ENCODE peak calls at places on chromosomes 4 and X, in four cellular contexts. Z, R, G and D are unnamed samples.

GRCh38 chrX:3415011-3415410 is 68.6 kb upstream of the MXRA5 start:
- DNase-seq in G (no peak), Z (no peak), R (no peak), D (no peak)

GRCh38 chr4:177484613-177485021 is 42.4 kb upstream of the AGA start:
- DNase-seq in G (peak; percentile 20), Z (peak; percentile 30), R (no peak), D (peak; percentile 9)

GRCh38 chrX:50103866-50104566 is 96.8 kb downstream of the AKAP4 start:
- DNase-seq in R (no peak), G (no peak), Z (peak; percentile 61), D (no peak)

GRCh38 chr4:77699731-77700210 is 94.2 kb downstream of the CXCL13 start:
- DNase-seq in G (peak; percentile 47), Z (peak; percentile 87), R (no peak), D (no peak)

GRCh38 chr4:144644368-144645101 is 1.4 kb upstream of the HHIP start:
- DNase-seq in Z (peak; percentile 59), G (no peak), R (no peak), D (no peak)

GRCh38 chrX:38803609-38804480 is 2.6 kb downstream of the MID1IP1 start:
- DNase-seq in Z (peak; percentile 67), G (peak; percentile 92), R (peak; percentile 75), D (peak; percentile 90)

GRCh38 chr4:5888222-5888701 is 4.6 kb downstream of the CRMP1 start:
- DNase-seq in Z (no peak), G (no peak), R (peak; percentile 17), D (no peak)

GRCh38 chr4:174256277-174256713 is 27.2 kb downstream of the FBXO8 start:
- DNase-seq in G (no peak), R (no peak), Z (peak; percentile 15), D (no peak)

GRCh38 chr4:111837761-111838160 is 307.5 kb upstream of the FAM241A start:
- DNase-seq in Z (no peak), G (no peak), R (no peak), D (no peak)

GRCh38 chr4:176927664-176928063 is 134.9 kb upstream of the VEGFC start:
- DNase-seq in G (peak; percentile 22), R (no peak), Z (peak; percentile 24), D (no peak)

GRCh38 chr4:176309046-176309445 is 10.7 kb upstream of the SPCS3 start:
- DNase-seq in R (no peak), G (no peak), Z (no peak), D (no peak)

GRCh38 chr4:24547979-24548378 is 36.4 kb downstream of the DHX15 start:
- DNase-seq in Z (no peak), R (no peak), G (no peak), D (no peak)

GRCh38 chrX:106928227-106928626 is 8.0 kb downstream of the CLDN2 start:
- DNase-seq in R (no peak), Z (no peak), G (no peak), D (no peak)

GRCh38 chr4:180949825-180950224 is 1293.4 kb upstream of the TENM3 start:
- DNase-seq in G (no peak), R (no peak), Z (no peak), D (no peak)

GRCh38 chr4:74873545-74874295 is 59.2 kb upstream of the PARM1 start:
- DNase-seq in Z (no peak), G (no peak), R (no peak), D (no peak)

GRCh38 chr4:53601251-53601764 is 10.0 kb upstream of the LNX1 start:
- DNase-seq in Z (peak; percentile 22), R (peak; percentile 21), G (peak; percentile 18), D (peak; percentile 69)
- TF ChIP-seq CTCF in Z (peak; percentile 35), R (peak; percentile 46), G (no peak), D (peak; percentile 64)

GRCh38 chr4:48035952-48036351 is 19.4 kb downstream of the NIPAL1 start:
- DNase-seq in G (no peak), R (no peak), Z (no peak), D (no peak)

GRCh38 chr4:48033825-48034413 is 17.3 kb downstream of the NIPAL1 start:
- DNase-seq in G (peak; percentile 18), R (peak; percentile 41), Z (peak; percentile 53), D (peak; percentile 54)

GRCh38 chr4:48031802-48032525 is 15.4 kb downstream of the NIPAL1 start:
- DNase-seq in G (no peak), R (no peak), Z (no peak), D (no peak)

GRCh38 chr4:48030470-48030869 is 13.9 kb downstream of the NIPAL1 start:
- DNase-seq in Z (no peak), R (no peak), G (no peak), D (no peak)

DNA sequence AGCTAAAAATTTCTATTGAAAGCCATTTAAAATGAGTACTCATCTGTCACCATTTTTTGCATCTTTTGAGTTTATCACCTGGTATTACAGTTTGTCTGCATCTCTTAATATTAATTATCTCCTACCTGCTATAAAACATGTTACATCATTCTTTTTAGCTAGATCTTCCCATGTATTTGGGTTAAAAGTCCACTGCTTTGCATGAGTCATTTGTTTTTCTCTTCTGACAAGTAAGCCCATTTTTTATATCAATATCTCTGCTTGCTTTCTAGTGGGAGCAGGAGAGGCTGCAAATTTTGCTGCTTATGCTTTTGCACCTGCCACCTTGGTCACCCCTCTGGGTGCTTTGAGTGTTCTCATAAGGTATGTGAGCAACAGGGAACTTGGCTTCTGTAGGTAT is 16.1 kb downstream of the NIPAL1 start:
- DNase-seq in G (no peak), R (no peak), Z (no peak), D (no peak)
- TF ChIP-seq MYC in G (no peak), R (no peak), Z (no peak), D (no peak)

GRCh38 chr4:71184195-71184781 is 154.5 kb upstream of the SLC4A4 start:
- DNase-seq in G (peak; percentile 61), R (peak; percentile 36), Z (peak; percentile 37), D (peak; percentile 61)
- TF ChIP-seq CTCF in G (peak; percentile 55), R (peak; percentile 41), Z (peak; percentile 52), D (peak; percentile 66)

GRCh38 chr4:7007142-7007907 is 35.8 kb upstream of the TADA2B start:
- DNase-seq in Z (no peak), G (no peak), R (no peak), D (no peak)

GRCh38 chr4:7006411-7006810 is 36.8 kb upstream of the TADA2B start:
- DNase-seq in Z (no peak), G (no peak), R (no peak), D (no peak)

GRCh38 chr4:7005571-7005970 is 37.6 kb upstream of the TADA2B start:
- DNase-seq in Z (no peak), R (no peak), G (no peak), D (no peak)

GRCh38 chr4:7009591-7009990 is 33.6 kb upstream of the TADA2B start:
- DNase-seq in G (no peak), R (no peak), Z (no peak), D (no peak)

DNA sequence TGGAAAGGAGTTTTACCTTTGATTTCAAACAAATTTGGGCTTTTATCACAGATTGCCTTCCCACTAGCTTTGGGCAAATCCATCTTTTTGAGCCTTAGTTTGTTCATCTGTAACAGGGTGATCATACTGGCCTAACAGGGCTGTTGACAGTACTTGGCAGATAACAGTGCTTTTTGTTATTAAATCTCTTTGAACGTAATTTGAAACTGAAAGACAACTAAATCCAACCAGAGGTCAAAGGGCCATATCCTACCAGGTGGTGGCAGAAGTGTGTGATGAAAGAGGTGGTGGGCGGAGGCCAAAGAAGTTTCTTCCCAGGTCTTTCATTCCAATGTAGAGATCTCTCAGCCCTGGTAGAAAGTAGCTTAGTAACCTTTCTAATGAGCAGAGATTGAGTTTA is 35.2 kb upstream of the TADA2B start:
- DNase-seq in Z (no peak), G (no peak), R (peak; percentile 37), D (no peak)
- TF ChIP-seq MYC in Z (no peak), G (no peak), R (no peak), D (no peak)

GRCh38 chrX:79365591-79365990 is 1.5 kb downstream of the ITM2A start:
- DNase-seq in Z (no peak), G (no peak), R (no peak), D (no peak)

GRCh38 chrX:79367907-79368306 is 773 bp upstream of the ITM2A start:
- DNase-seq in G (no peak), R (peak; percentile 4), Z (no peak), D (no peak)

GRCh38 chrX:79364306-79364705 is 2.8 kb downstream of the ITM2A start:
- DNase-seq in G (no peak), Z (no peak), R (no peak), D (no peak)

GRCh38 chrX:79366888-79367749 is at the start of gene ITM2A:
- DNase-seq in G (no peak), R (peak; percentile 49), Z (peak; percentile 0), D (peak; percentile 53)

DNA sequence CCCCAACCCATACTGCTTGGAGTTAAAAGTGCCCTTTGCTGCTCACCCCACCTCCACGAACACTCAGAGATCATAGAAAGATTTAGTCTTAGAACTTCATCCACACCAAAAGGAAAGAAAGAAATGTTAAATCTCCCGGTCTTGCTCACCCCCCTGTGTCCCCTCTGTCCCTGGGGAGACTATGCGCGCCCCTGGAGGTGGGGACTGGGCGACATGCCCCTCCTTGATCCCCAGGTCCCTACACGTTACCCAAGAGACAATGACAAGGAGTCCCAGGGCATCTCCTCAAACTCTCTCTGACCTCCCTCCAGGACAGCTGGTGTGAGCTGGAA is 612 bp downstream of the ITM2A start:
- DNase-seq in G (no peak), R (no peak), Z (no peak), D (no peak)
- TF ChIP-seq CTCF in G (no peak), R (no peak), Z (no peak), D (no peak)

GRCh38 chr4:3087398-3087797 is 12.9 kb downstream of the HTT start:
- DNase-seq in Z (no peak), G (no peak), R (no peak), D (no peak)

GRCh38 chr4:3083732-3084131 is 9.3 kb downstream of the HTT start:
- DNase-seq in G (no peak), R (no peak), Z (no peak), D (no peak)

GRCh38 chr4:3079694-3080123 is 5.2 kb downstream of the HTT start:
- DNase-seq in G (no peak), Z (no peak), R (no peak), D (no peak)

GRCh38 chr4:3085948-3086670 is 11.6 kb downstream of the HTT start:
- DNase-seq in G (no peak), R (no peak), Z (no peak), D (no peak)

GRCh38 chr4:3082915-3083515 is 8.5 kb downstream of the HTT start:
- DNase-seq in Z (no peak), R (no peak), G (no peak), D (no peak)
- TF ChIP-seq MYC in Z (no peak), R (no peak), G (no peak), D (no peak)

DNA sequence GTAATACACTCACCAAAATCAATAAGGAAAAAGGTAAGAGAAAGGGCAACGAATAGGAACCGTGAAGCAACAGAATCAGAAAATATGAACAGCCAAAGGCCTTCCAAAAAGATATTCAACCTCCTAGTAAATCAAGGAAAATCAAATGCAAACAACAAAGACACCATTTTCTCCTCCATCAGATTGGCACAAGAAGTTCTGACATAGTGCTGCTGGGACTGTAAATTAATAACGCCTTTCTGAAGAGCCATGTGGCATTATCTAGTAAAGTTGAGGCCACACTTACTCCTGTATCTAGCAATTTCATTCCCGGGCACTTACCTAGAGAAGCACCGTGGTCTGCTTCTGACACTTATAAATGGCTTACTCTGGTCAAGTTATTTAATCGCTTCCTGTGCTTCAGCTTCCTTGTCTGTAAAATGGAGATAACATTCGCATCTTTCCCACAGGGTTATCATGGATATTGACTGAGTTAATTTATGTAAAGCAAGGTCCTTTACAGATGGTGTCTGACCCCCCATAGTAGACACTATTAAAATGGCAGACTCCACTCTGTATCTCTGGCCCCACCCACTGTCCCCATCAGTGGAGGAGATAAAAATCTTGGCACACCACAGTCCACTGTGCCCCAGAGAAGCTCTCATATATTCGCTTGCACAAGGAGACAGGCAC is 20.5 kb upstream of the ENPP6 start:
- DNase-seq in Z (no peak), G (no peak), R (peak; percentile 15), D (no peak)
- TF ChIP-seq CTCF in Z (no peak), G (no peak), R (no peak), D (no peak)